ENCODE peak calls at places on chromosomes 4 and X, in six cellular contexts. E is stomach, X is mammary epithelial cell, M is astrocyte, O is tibial artery, A is DND-41. H is an unnamed sample. For H3K27me3, the result is how much of the 10 kb centered on the place peaks cover.

GRCh38 chr4:157791236-157791635 is 381.6 kb downstream of the GASK1B start:
- DNase-seq in E (no peak), X (no peak), M (peak), O (no peak), A (no peak), H (peak)

GRCh38 chr4:154490589-154491340 is 834 bp downstream of the DCHS2 start:
- DNase-seq in E (no peak), X (no peak), M (no peak), O (no peak), A (no peak), H (no peak)

GRCh38 chr4:114879916-114880315 is 233.5 kb downstream of the NDST4 start:
- DNase-seq in E (no peak), X (no peak), M (no peak), O (no peak), A (no peak), H (no peak)

GRCh38 chrX:106177982-106178321 is 9.8 kb downstream of the PWWP3B start:
- DNase-seq in E (no peak), X (no peak), M (no peak), O (no peak), A (no peak), H (no peak)

GRCh38 chr4:39626261-39626660 is 12.4 kb downstream of the SMIM14 start:
- DNase-seq in E (no peak), X (no peak), M (no peak), O (no peak), A (no peak), H (no peak)

GRCh38 chrX:72396117-72396516 is 90.4 kb upstream of the CITED1 start:
- DNase-seq in E (no peak), X (no peak), M (no peak), O (no peak), A (no peak), H (no peak)

GRCh38 chr4:186881521-186882220 is 158.0 kb upstream of the FAT1 start:
- DNase-seq in E (no peak), X (peak), M (peak), O (no peak), A (no peak), H (peak)

GRCh38 chrX:113644426-113644825 is 803.8 kb upstream of the AMOT start:
- DNase-seq in E (no peak), X (peak), M (peak), O (no peak), A (no peak), H (no peak)

GRCh38 chr4:114597410-114598115 is 1.0 kb upstream of the UGT8 start:
- DNase-seq in E (peak), X (no peak), M (no peak), O (no peak), A (no peak), H (no peak)

GRCh38 chrX:18895157-18895952 is 88.6 kb downstream of the PHKA2 start:
- DNase-seq in E (no peak), X (peak), M (no peak), O (peak), A (no peak), H (peak)

GRCh38 chr4:8282742-8283141 is 13.2 kb downstream of the HTRA3 start:
- DNase-seq in E (no peak), X (no peak), M (no peak), O (no peak), A (no peak), H (no peak)

GRCh38 chr4:147682755-147683154 is 1.2 kb downstream of the PRMT9 start:
- DNase-seq in E (no peak), X (no peak), M (no peak), O (no peak), A (no peak), H (peak)

GRCh38 chr4:177728361-177729152 is 286.3 kb upstream of the AGA start:
- DNase-seq in E (no peak), X (peak), M (peak), O (no peak), A (no peak), H (peak)

GRCh38 chr4:147034372-147034771 is 88.7 kb upstream of the TTC29 start:
- DNase-seq in E (no peak), X (no peak), M (peak), O (no peak), A (no peak), H (peak)

GRCh38 chr4:25401066-25401465 is 24.0 kb downstream of the ANAPC4 start:
- DNase-seq in E (no peak), X (peak), M (peak), O (no peak), A (no peak), H (peak)

GRCh38 chrX:96102997-96103396 is 581.6 kb upstream of the DIAPH2 start:
- DNase-seq in E (peak), X (no peak), M (no peak), O (peak), A (no peak), H (no peak)

GRCh38 chr4:167233523-167234387 is 539 bp downstream of the SPOCK3 start:
- DNase-seq in E (no peak), X (peak), M (peak), O (no peak), A (no peak), H (peak)

GRCh38 chr4:42425146-42426065 is 28.1 kb downstream of the SHISA3 start:
- DNase-seq in E (no peak), X (no peak), M (no peak), O (no peak), A (no peak), H (no peak)

GRCh38 chr4:109645874-109646591 is 57.2 kb downstream of the CASP6 start:
- DNase-seq in E (no peak), X (no peak), M (no peak), O (no peak), A (no peak), H (no peak)

GRCh38 chrX:39133971-39134370 is 332.7 kb downstream of the MID1IP1 start:
- DNase-seq in E (peak), X (no peak), M (no peak), O (no peak), A (peak), H (no peak)

GRCh38 chrX:94908171-94908570 is 1234.2 kb downstream of the FAM133A start:
- DNase-seq in E (no peak), X (no peak), M (no peak), O (no peak), A (no peak), H (no peak)

GRCh38 chrX:40012039-40012799 is 85.5 kb downstream of the BCOR start:
- DNase-seq in E (peak), X (no peak), M (peak), O (peak), A (no peak), H (peak)

GRCh38 chr4:150078996-150079581 is 844 bp downstream of the DCLK2 start:
- DNase-seq in E (no peak), X (peak), M (no peak), O (peak), A (no peak), H (peak)

GRCh38 chrX:118497180-118497814 is 1.7 kb downstream of the DOCK11 start:
- DNase-seq in E (no peak), X (no peak), M (no peak), O (no peak), A (no peak), H (no peak)

GRCh38 chr4:92969650-92970370 is 666.0 kb downstream of the GRID2 start:
- DNase-seq in E (no peak), X (peak), M (peak), O (no peak), A (no peak), H (peak)

GRCh38 chrX:14420876-14421275 is 108.5 kb upstream of the GLRA2 start:
- DNase-seq in E (no peak), X (no peak), M (no peak), O (no peak), A (no peak), H (no peak)

GRCh38 chr4:30839583-30840520 is 119.7 kb downstream of the PCDH7 start:
- DNase-seq in E (no peak), X (peak), M (peak), O (no peak), A (no peak), H (peak)

GRCh38 chrX:69065451-69065850 is 99.8 kb downstream of the PJA1 start:
- DNase-seq in E (peak), X (peak), M (peak), O (no peak), A (no peak), H (peak)

DNA sequence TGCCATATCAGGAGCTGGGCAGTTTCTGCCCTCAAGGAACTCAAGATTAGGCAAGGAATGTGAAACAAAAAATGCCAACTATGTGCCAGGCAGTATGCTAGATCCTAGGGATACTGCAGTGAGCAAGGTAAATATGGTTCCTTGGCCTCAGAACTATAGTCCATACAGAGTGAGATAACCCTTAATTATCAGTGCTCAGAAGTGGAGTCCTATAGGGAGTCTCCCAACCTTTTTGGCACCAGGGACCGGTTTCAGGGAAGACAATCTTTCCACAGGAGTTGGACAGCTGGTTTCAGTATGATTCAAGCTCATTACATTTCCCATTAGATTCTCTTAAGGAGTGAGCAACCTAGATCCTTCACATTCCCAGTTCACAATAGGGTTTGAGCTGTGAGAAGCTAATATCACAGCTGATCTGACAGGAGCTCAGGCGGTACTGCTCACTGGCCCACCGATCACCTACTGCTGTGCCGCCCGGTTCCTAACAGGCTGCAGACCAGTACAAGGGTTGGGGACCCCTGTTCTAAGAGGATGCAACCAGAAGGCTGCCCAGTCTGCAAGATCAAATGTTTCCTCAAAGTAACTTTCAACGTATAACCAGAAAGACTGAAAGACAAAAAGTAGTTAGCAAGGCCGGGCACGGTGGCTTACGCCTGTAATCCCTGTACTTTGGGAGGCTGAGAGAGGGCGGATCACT is 1.7 kb upstream of the SRP72 start:
- DNase-seq in E (no peak), X (peak), M (peak), O (no peak), A (no peak), H (no peak)
- H3K27me3 ChIP-seq in E (under half), X (under half), M (under half), O (under half), A (under half), H (under half)

GRCh38 chr4:16450724-16451123 is 224.5 kb upstream of the TAPT1 start:
- DNase-seq in E (no peak), X (no peak), M (no peak), O (no peak), A (no peak), H (peak)
- H3K27me3 ChIP-seq in E (under half), X (under half), M (under half), O (under half), A (under half), H (under half)

DNA sequence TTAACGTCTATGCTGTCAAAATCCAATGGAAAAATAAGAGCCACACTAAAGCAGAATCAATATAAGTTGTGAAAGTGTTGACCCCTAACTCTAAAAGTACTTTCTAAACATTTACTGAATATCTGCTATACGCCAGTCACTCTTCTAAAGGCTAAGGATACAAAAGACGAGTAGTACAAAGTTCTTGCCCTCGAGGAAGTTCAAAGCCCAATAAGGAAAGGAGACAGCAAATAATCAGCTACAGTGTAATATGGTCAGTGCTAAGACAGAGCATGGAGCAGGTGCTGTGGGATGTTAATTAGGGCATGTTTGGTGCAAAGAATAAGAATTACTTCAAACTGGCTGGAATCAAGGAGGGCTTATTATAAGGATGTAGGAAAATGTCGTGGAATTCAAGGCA is 31.6 kb upstream of the TMEM150C start:
- DNase-seq in E (no peak), X (no peak), M (no peak), O (no peak), A (no peak), H (no peak)
- H3K27me3 ChIP-seq in E (under half), X (under half), M (under half), O (under half), A (under half), H (under half)

GRCh38 chr4:176001171-176002006 is 64.3 kb upstream of the WDR17 start:
- DNase-seq in E (no peak), X (no peak), M (peak), O (no peak), A (no peak), H (peak)

GRCh38 chr4:175999944-176000343 is 65.7 kb upstream of the WDR17 start:
- DNase-seq in E (no peak), X (no peak), M (no peak), O (no peak), A (no peak), H (no peak)

GRCh38 chr4:176005766-176006165 is 59.9 kb upstream of the WDR17 start:
- DNase-seq in E (no peak), X (no peak), M (no peak), O (no peak), A (no peak), H (no peak)

GRCh38 chr4:175998782-175999181 is 66.9 kb upstream of the WDR17 start:
- DNase-seq in E (no peak), X (peak), M (peak), O (no peak), A (no peak), H (no peak)

GRCh38 chr4:176002007-176002623 is 63.5 kb upstream of the WDR17 start:
- DNase-seq in E (peak), X (no peak), M (peak), O (no peak), A (no peak), H (peak)
- H3K27me3 ChIP-seq in E (under half), X (under half), M (under half), O (under half), A (under half), H (under half)

GRCh38 chr4:62740296-62740695 is 1540.2 kb downstream of the ADGRL3 start:
- DNase-seq in E (no peak), X (no peak), M (no peak), O (no peak), A (no peak), H (no peak)
- H3K27me3 ChIP-seq in E (under half), X (under half), M (under half), O (under half), A (under half), H (under half)

GRCh38 chr4:84501197-84501492 is 2.1 kb upstream of the NKX6-1 start:
- DNase-seq in E (no peak), X (no peak), M (no peak), O (no peak), A (no peak), H (no peak)

GRCh38 chr4:84498203-84499026 is 677 bp downstream of the NKX6-1 start:
- DNase-seq in E (no peak), X (peak), M (peak), O (no peak), A (no peak), H (peak)

GRCh38 chr4:84497835-84498202 is 1.3 kb downstream of the NKX6-1 start:
- DNase-seq in E (no peak), X (no peak), M (no peak), O (no peak), A (no peak), H (no peak)

GRCh38 chr4:84500386-84501196 is 1.5 kb upstream of the NKX6-1 start:
- DNase-seq in E (no peak), X (no peak), M (no peak), O (no peak), A (no peak), H (no peak)

GRCh38 chr4:84499065-84499982 is at the start of gene NKX6-1:
- DNase-seq in E (peak), X (peak), M (peak), O (peak), A (no peak), H (peak)
- H3K27me3 ChIP-seq in E (half or more), X (half or more), M (half or more), O (half or more), A (under half), H (half or more)

DNA sequence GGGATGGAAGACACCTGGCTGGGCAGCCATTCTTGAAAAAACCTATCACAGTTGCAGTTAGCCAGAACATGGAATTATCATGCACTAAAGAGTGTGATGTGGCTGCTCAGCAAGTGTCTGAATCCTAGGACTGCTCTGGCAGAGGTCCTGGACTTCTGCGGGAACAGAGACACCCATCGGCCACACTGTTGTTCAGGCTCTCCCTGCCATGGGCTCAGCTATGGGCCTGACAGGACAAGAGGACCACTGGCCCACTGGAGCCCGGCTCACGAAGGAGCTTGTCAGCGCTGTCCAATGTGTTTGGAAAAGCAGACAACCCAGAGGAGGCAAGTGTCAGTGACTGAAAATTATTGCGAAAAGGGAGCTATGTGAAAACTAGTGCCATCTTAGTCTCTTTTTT is 115.7 kb upstream of the GPC4 start:
- DNase-seq in E (no peak), X (no peak), M (no peak), O (no peak), A (no peak), H (no peak)
- H3K27me3 ChIP-seq in E (under half), X (under half), M (under half), O (under half), A (under half), H (under half)

GRCh38 chr4:4872148-4872903 is 12.9 kb downstream of the MSX1 start:
- DNase-seq in E (no peak), X (no peak), M (no peak), O (no peak), A (no peak), H (no peak)

GRCh38 chr4:4871267-4872147 is 12.0 kb downstream of the MSX1 start:
- DNase-seq in E (no peak), X (no peak), M (no peak), O (no peak), A (no peak), H (no peak)

GRCh38 chr4:4869380-4869723 is 9.9 kb downstream of the MSX1 start:
- DNase-seq in E (no peak), X (no peak), M (no peak), O (no peak), A (no peak), H (no peak)

GRCh38 chr4:4869731-4870483 is 10.4 kb downstream of the MSX1 start:
- DNase-seq in E (no peak), X (no peak), M (no peak), O (no peak), A (no peak), H (no peak)

GRCh38 chr4:4870493-4871266 is 11.2 kb downstream of the MSX1 start:
- DNase-seq in E (no peak), X (no peak), M (no peak), O (no peak), A (no peak), H (no peak)
- H3K27me3 ChIP-seq in E (under half), X (half or more), M (half or more), O (half or more), A (under half), H (half or more)

GRCh38 chrX:115582871-115583729 is 22.1 kb downstream of the PLS3 start:
- DNase-seq in E (no peak), X (peak), M (peak), O (no peak), A (no peak), H (peak)

GRCh38 chrX:115576676-115577075 is 15.7 kb downstream of the PLS3 start:
- DNase-seq in E (no peak), X (no peak), M (no peak), O (no peak), A (no peak), H (no peak)

GRCh38 chrX:115579327-115579726 is 18.4 kb downstream of the PLS3 start:
- DNase-seq in E (no peak), X (no peak), M (no peak), O (no peak), A (no peak), H (no peak)

GRCh38 chrX:115582035-115582870 is 21.3 kb downstream of the PLS3 start:
- DNase-seq in E (no peak), X (peak), M (peak), O (no peak), A (no peak), H (no peak)

DNA sequence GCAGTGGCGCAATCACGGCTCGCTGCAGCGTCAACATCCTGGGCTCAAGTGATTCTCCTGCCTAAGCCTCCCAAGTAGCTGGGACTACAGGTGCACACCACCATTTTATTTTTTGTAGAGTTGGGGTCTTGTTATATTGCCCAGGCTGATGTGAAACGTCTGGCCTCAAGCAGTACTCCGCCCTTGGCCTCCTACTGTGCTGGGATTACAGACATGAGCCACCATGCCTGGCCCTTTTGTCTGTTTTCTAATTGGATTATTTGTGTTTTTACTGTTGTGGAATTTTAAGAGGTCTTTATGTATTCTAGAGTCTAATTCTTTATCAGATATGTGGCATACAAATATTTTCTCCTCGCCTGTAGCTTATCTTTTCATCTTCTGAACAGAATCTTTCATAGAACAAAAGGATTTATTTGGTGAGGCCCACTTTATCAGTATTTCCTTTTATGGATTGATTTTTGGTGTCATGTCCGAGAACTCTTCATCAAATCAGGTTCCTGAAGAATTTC is 18.9 kb downstream of the PLS3 start:
- DNase-seq in E (no peak), X (no peak), M (no peak), O (no peak), A (no peak), H (no peak)
- H3K27me3 ChIP-seq in E (under half), X (under half), M (under half), O (under half), A (under half), H (under half)

GRCh38 chrX:25005382-25006185 is 10.2 kb downstream of the ARX start:
- DNase-seq in E (no peak), X (no peak), M (no peak), O (no peak), A (no peak), H (no peak)

GRCh38 chrX:25003066-25003849 is 12.5 kb downstream of the ARX start:
- DNase-seq in E (no peak), X (no peak), M (no peak), O (no peak), A (no peak), H (no peak)

GRCh38 chrX:25005034-25005381 is 10.8 kb downstream of the ARX start:
- DNase-seq in E (no peak), X (no peak), M (no peak), O (no peak), A (no peak), H (no peak)

GRCh38 chrX:25004040-25004439 is 11.7 kb downstream of the ARX start:
- DNase-seq in E (no peak), X (no peak), M (no peak), O (no peak), A (no peak), H (no peak)

GRCh38 chrX:25004485-25005032 is 11.2 kb downstream of the ARX start:
- DNase-seq in E (no peak), X (no peak), M (no peak), O (no peak), A (no peak), H (no peak)
- H3K27me3 ChIP-seq in E (under half), X (under half), M (under half), O (half or more), A (under half), H (under half)